ENCODE peak calls at places on chromosomes 7 and 10, in seven cellular contexts. C is sigmoid colon, F is tibial nerve, X is uterus, L is astrocyte of the spinal cord, D is AG09309, H is GM12864. B is an unnamed sample.

GRCh38 chr7:98569606-98570337 is 47.3 kb upstream of the NPTX2 start:
- DNase-seq in C (peak), F (no peak), X (peak), L (no peak), D (no peak), H (no peak), B (no peak)

GRCh38 chr10:14407567-14407966 is 76.8 kb upstream of the FRMD4A start:
- DNase-seq in C (no peak), F (no peak), X (no peak), L (peak), D (no peak), H (no peak), B (no peak)

GRCh38 chr10:101152316-101152715 is 21.2 kb downstream of the TLX1 start:
- DNase-seq in C (no peak), F (no peak), X (no peak), L (no peak), D (no peak), H (no peak), B (no peak)

GRCh38 chr10:72069751-72070501 is 18.4 kb downstream of the SPOCK2 start:
- DNase-seq in C (no peak), F (no peak), X (no peak), L (no peak), D (no peak), H (no peak), B (no peak)

GRCh38 chr7:2152646-2153045 is 80.1 kb downstream of the MAD1L1 start:
- DNase-seq in C (no peak), F (no peak), X (no peak), L (no peak), D (no peak), H (no peak), B (no peak)

GRCh38 chr7:132255898-132256297 is 320.4 kb downstream of the PLXNA4 start:
- DNase-seq in C (no peak), F (no peak), X (no peak), L (no peak), D (no peak), H (no peak), B (no peak)

GRCh38 chr10:60384708-60385398 is 4.8 kb downstream of the ANK3 start:
- DNase-seq in C (no peak), F (no peak), X (no peak), L (peak), D (peak), H (no peak), B (no peak)

GRCh38 chr7:93245525-93246432 is 13.6 kb downstream of the VPS50 start:
- DNase-seq in C (no peak), F (no peak), X (no peak), L (peak), D (peak), H (no peak), B (no peak)

GRCh38 chr10:47243791-47244190 is 56.2 kb upstream of the GDF10 start:
- DNase-seq in C (peak), F (peak), X (peak), L (no peak), D (no peak), H (no peak), B (no peak)

GRCh38 chr7:4668510-4668847 is 13.6 kb upstream of the FOXK1 start:
- DNase-seq in C (peak), F (no peak), X (no peak), L (no peak), D (no peak), H (no peak), B (no peak)

GRCh38 chr7:148932-149855 is 43.2 kb upstream of the FAM20C start:
- DNase-seq in C (peak), F (peak), X (peak), L (peak), D (peak), H (peak), B (peak)
- TF ChIP-seq CTCF in C (no peak), F (peak), X (peak), L (no peak), D (no peak), H (no peak), B (no peak)

GRCh38 chr10:3068201-3068967 is 1.0 kb downstream of the PFKP start:
- DNase-seq in C (peak), F (peak), X (peak), L (peak), D (no peak), H (peak), B (no peak)
- TF ChIP-seq CTCF in C (peak), F (no peak), X (peak), L (peak), D (peak), H (no peak), B (no peak)

GRCh38 chr7:66099232-66099550 is 15.5 kb upstream of the CRCP start:
- DNase-seq in C (no peak), F (no peak), X (peak), L (no peak), D (no peak), H (no peak), B (no peak)
- TF ChIP-seq CTCF in C (no peak), F (no peak), X (no peak), L (no peak), D (no peak), H (no peak), B (no peak)

DNA sequence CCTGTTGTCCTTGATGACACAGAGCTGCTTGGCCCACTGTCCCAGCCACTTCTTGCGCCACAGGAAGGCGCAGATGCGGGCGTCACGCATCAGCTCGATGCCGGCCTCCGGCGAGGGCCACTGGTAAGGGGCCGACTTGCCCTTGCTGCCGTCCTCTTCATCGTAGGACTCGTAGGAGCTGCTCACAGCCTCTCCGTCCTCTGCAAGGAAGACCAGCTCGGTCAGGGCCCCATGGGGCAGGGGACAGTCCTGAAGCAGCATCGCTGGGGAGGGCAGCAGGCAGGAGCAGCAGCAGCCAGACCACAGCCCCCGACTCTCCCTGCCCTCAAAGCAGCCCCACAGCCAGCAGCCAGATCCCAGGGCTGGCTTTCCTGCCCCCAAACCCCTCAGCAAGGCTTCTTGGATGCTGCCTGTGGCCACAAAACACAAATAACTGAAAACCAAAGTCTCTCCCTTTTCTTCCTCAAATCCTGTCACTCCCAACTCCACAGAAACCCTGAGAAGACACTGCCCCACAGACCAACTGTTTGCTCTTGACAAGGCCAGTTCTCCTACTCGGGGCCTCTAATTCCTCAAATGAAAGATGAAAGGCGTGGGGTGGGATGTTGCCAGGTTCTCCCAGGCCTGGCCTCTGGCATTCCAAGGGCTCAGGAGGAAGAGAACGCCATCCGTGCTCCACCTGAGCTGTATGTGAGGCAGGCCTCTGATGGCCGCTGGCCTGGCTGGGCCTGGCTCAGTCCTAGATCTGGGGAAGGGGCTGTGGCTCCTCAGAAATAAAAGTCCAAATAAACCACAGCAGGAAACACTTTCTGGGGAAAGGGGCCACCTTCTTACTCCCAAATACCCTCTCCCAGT is 76.7 kb downstream of the VWA2 start:
- DNase-seq in C (peak), F (no peak), X (no peak), L (no peak), D (no peak), H (no peak), B (no peak)
- TF ChIP-seq CTCF in C (no peak), F (no peak), X (no peak), L (no peak), D (no peak), H (no peak), B (no peak)

B was measured in omental fat pad.